ENCODE peak calls at places on chromosomes 5 and 9, in eight cellular contexts. N, G, Y, E, B, A, I and O are unnamed samples.
A peak's percentile ranks its signal among the peaks of the same experiment; 100 is the strongest.

GRCh38 chr5:150081541-150082283 is 4.6 kb downstream of the CSF1R start:
- DNase-seq in A (no peak), Y (peak; percentile 42), N (no peak), I (no peak), B (peak; percentile 43), E (no peak), G (no peak), O (peak; percentile 34)

GRCh38 chr9:12060811-12061210 is 632.4 kb upstream of the TYRP1 start:
- DNase-seq in N (no peak), E (no peak), I (no peak), G (no peak), B (no peak), Y (no peak), A (no peak), O (no peak)

GRCh38 chr5:10678236-10678635 is 82.8 kb downstream of the DAP start:
- DNase-seq in N (peak; percentile 39), Y (no peak), E (no peak), G (no peak), A (no peak), I (peak; percentile 65), B (no peak), O (no peak)

GRCh38 chr5:177458912-177459350 is 12.3 kb downstream of the PRR7 start:
- DNase-seq in E (peak; percentile 35), A (no peak), N (peak; percentile 70), G (no peak), B (peak; percentile 26), I (no peak), Y (no peak), O (no peak)

GRCh38 chr9:15147471-15147870 is 159.5 kb downstream of the TTC39B start:
- DNase-seq in N (peak; percentile 56), E (peak; percentile 63), G (no peak), I (no peak), Y (no peak), B (no peak), A (no peak), O (no peak)

GRCh38 chr5:14816999-14817761 is 54.4 kb downstream of the ANKH start:
- DNase-seq in I (peak; percentile 89), A (no peak), G (peak; percentile 15), N (peak; percentile 97), E (peak; percentile 18), B (peak; percentile 95), Y (no peak), O (no peak)

GRCh38 chr9:20219437-20219836 is 402.9 kb downstream of the MLLT3 start:
- DNase-seq in N (no peak), E (no peak), B (no peak), A (no peak), I (no peak), Y (no peak), G (no peak), O (peak; percentile 38)

GRCh38 chr9:18610956-18611355 is 137.0 kb downstream of the ADAMTSL1 start:
- DNase-seq in N (no peak), I (no peak), A (no peak), E (no peak), Y (no peak), G (no peak), B (peak; percentile 39), O (no peak)

GRCh38 chr9:21994526-21994995 is at the start of gene CDKN2B-AS1:
- DNase-seq in G (no peak), Y (peak; percentile 74), A (no peak), I (peak; percentile 75), E (peak; percentile 89), B (peak; percentile 58), N (peak; percentile 81), O (peak; percentile 66)

GRCh38 chr5:5419291-5420210 is 2.9 kb upstream of the ICE1 start:
- DNase-seq in E (peak; percentile 80), I (peak; percentile 85), A (peak; percentile 60), G (peak; percentile 17), Y (peak; percentile 61), N (peak; percentile 92), B (peak; percentile 76), O (no peak)

GRCh38 chr9:91836515-91836914 is 113.5 kb downstream of the ROR2 start:
- DNase-seq in E (no peak), B (no peak), G (no peak), I (no peak), Y (no peak), N (peak; percentile 48), A (no peak), O (no peak)

GRCh38 chr5:171420429-171421231 is 1.2 kb downstream of the FGF18 start:
- DNase-seq in E (peak; percentile 65), B (peak; percentile 92), G (no peak), N (peak; percentile 91), A (no peak), Y (peak; percentile 58), I (peak; percentile 89), O (peak; percentile 69)

GRCh38 chr5:134084570-134084969 is 29.9 kb upstream of the TCF7 start:
- DNase-seq in E (no peak), Y (no peak), B (peak; percentile 29), G (no peak), I (no peak), A (no peak), N (no peak), O (no peak)
- H3K4me3 ChIP-seq in E (no peak overlapping the region), Y (no peak overlapping the region), B (no peak overlapping the region), G (no peak overlapping the region), I (no peak overlapping the region), A (no peak overlapping the region), N (no peak overlapping the region), O (no peak overlapping the region)

GRCh38 chr5:33928283-33928682 is 7.9 kb upstream of the RXFP3 start:
- DNase-seq in I (no peak), N (no peak), E (no peak), B (no peak), Y (no peak), G (no peak), A (no peak), O (no peak)
- H3K9ac ChIP-seq in I (no peak overlapping the region), N (no peak overlapping the region), E (no peak overlapping the region), B (no peak overlapping the region), Y (no peak overlapping the region), G (no peak overlapping the region), A (no peak overlapping the region), O (no peak overlapping the region)

GRCh38 chr5:88692979-88693932 is 189.7 kb downstream of the MEF2C start:
- DNase-seq in A (no peak), G (no peak), Y (no peak), E (no peak), N (no peak), B (no peak), I (no peak), O (no peak)

GRCh38 chr5:88688981-88689661 is 193.9 kb downstream of the MEF2C start:
- DNase-seq in I (no peak), Y (no peak), E (no peak), G (no peak), A (no peak), N (no peak), B (no peak), O (no peak)

GRCh38 chr5:88689662-88690351 is 193.2 kb downstream of the MEF2C start:
- DNase-seq in B (no peak), E (peak; percentile 36), N (peak; percentile 44), G (no peak), I (peak; percentile 68), A (no peak), Y (no peak), O (no peak)

GRCh38 chr5:88691945-88692868 is 190.8 kb downstream of the MEF2C start:
- DNase-seq in E (no peak), A (no peak), Y (no peak), I (no peak), G (no peak), B (no peak), N (peak; percentile 32), O (no peak)

GRCh38 chr5:88690619-88691560 is 192.1 kb downstream of the MEF2C start:
- DNase-seq in A (peak; percentile 77), G (peak; percentile 2), I (peak; percentile 48), Y (peak; percentile 72), E (peak; percentile 72), B (peak; percentile 66), N (peak; percentile 84), O (peak; percentile 70)
- H3K4me3 ChIP-seq in A (no peak overlapping the region), G (no peak overlapping the region), I (peak overlapping the region; percentile 63), Y (no peak overlapping the region), E (peak overlapping the region; percentile 33), B (peak overlapping the region; percentile 45), N (peak overlapping the region; percentile 67), O (no peak overlapping the region)

GRCh38 chr9:121857941-121858340 is 206.5 kb downstream of the DAB2IP start:
- DNase-seq in N (no peak), A (no peak), E (no peak), G (no peak), Y (no peak), I (no peak), B (no peak), O (no peak)
- H3K9ac ChIP-seq in N (no peak overlapping the region), A (no peak overlapping the region), E (no peak overlapping the region), G (no peak overlapping the region), Y (no peak overlapping the region), I (no peak overlapping the region), B (no peak overlapping the region), O (no peak overlapping the region)

DNA sequence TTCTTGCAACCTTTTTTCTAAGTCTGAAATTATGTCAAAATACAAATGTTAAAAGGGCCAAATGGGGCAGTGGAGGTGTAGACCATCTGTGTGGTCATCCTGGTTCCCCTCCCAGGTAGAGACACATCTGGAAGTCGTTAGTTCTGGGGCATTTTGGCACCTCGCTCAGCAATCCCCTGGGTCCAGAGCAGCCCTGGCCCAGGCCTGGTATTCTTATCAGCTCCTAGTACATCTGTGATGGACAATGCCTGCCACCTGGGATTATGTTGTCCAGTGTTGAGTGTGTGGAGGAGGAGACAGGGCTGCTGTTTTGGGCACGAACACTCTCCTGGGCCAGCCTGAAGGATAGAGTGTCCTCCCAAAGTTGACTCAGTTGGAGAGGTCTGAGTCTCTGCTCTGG is 74.8 kb downstream of the GADD45G start:
- DNase-seq in I (no peak), Y (no peak), G (no peak), E (no peak), A (no peak), B (no peak), N (no peak), O (no peak)
- H3K4me3 ChIP-seq in I (no peak overlapping the region), Y (no peak overlapping the region), G (no peak overlapping the region), E (no peak overlapping the region), A (no peak overlapping the region), B (no peak overlapping the region), N (no peak overlapping the region), O (no peak overlapping the region)

GRCh38 chr5:108748010-108748353 is 285 bp downstream of the FER start:
- DNase-seq in I (no peak), B (no peak), G (no peak), E (no peak), Y (no peak), N (no peak), A (no peak), O (peak; percentile 25)
- H3K9ac ChIP-seq in I (peak overlapping the region; percentile 95), B (peak overlapping the region; percentile 90), G (peak overlapping the region; percentile 99), E (peak overlapping the region; percentile 100), Y (peak overlapping the region; percentile 99), N (peak overlapping the region; percentile 99), A (peak overlapping the region; percentile 98), O (peak overlapping the region; percentile 95)

GRCh38 chr9:85942913-85943729 is 2.2 kb downstream of the NAA35 start:
- DNase-seq in N (no peak), Y (no peak), I (no peak), G (no peak), E (no peak), A (no peak), B (no peak), O (no peak)
- H3K4me3 ChIP-seq in N (peak overlapping the region; percentile 95), Y (no peak overlapping the region), I (peak overlapping the region; percentile 82), G (no peak overlapping the region), E (no peak overlapping the region), A (no peak overlapping the region), B (peak overlapping the region; percentile 94), O (no peak overlapping the region)

GRCh38 chr5:79172269-79172668 is 60.7 kb downstream of the BHMT start:
- DNase-seq in A (no peak), I (no peak), N (no peak), G (no peak), Y (no peak), B (no peak), E (no peak), O (no peak)
- H3K9ac ChIP-seq in A (no peak overlapping the region), I (no peak overlapping the region), N (no peak overlapping the region), G (no peak overlapping the region), Y (no peak overlapping the region), B (no peak overlapping the region), E (no peak overlapping the region), O (no peak overlapping the region)

GRCh38 chr5:54804086-54804485 is 181.3 kb downstream of the ESM1 start:
- DNase-seq in N (peak; percentile 25), G (no peak), A (no peak), I (peak; percentile 26), E (no peak), B (peak; percentile 5), Y (no peak), O (no peak)
- H3K4me3 ChIP-seq in N (no peak overlapping the region), G (no peak overlapping the region), A (no peak overlapping the region), I (no peak overlapping the region), E (no peak overlapping the region), B (no peak overlapping the region), Y (no peak overlapping the region), O (no peak overlapping the region)